ENCODE peak calls at places on chromosomes 3 and 15, in six cellular contexts. F, O, L, C, V and M are unnamed samples.

GRCh38 chr3:120326784-120327183 is 22.4 kb downstream of the LRRC58 start:
- DNase-seq in F (no peak), O (no peak), L (no peak), C (no peak), V (no peak), M (no peak)

GRCh38 chr3:89145995-89146394 is 38.6 kb downstream of the EPHA3 start:
- DNase-seq in F (no peak), O (peak), L (no peak), C (no peak), V (no peak), M (no peak)

GRCh38 chr15:25937796-25938195 is 74.7 kb upstream of the ATP10A start:
- DNase-seq in F (no peak), O (no peak), L (no peak), C (no peak), V (no peak), M (no peak)

GRCh38 chr3:148042663-148043445 is 633.7 kb downstream of the ZIC1 start:
- DNase-seq in F (no peak), O (no peak), L (peak), C (no peak), V (no peak), M (no peak)

GRCh38 chr3:45907769-45908705 is 21.7 kb downstream of the CCR9 start:
- DNase-seq in F (no peak), O (no peak), L (no peak), C (no peak), V (no peak), M (no peak)

GRCh38 chr3:30657914-30658313 is 51.5 kb downstream of the TGFBR2 start:
- DNase-seq in F (no peak), O (no peak), L (no peak), C (no peak), V (no peak), M (no peak)

GRCh38 chr3:116394365-116394764 is 50.9 kb downstream of the LSAMP start:
- DNase-seq in F (no peak), O (no peak), L (no peak), C (no peak), V (no peak), M (no peak)

GRCh38 chr3:45567730-45568172 is 26.8 kb upstream of the LIMD1 start:
- DNase-seq in F (no peak), O (no peak), L (peak), C (no peak), V (no peak), M (no peak)

GRCh38 chr3:72144773-72145505 is 360.0 kb upstream of the PROK2 start:
- DNase-seq in F (peak), O (no peak), L (peak), C (no peak), V (no peak), M (no peak)

GRCh38 chr3:168029705-168030104 is 66.0 kb downstream of the GOLIM4 start:
- DNase-seq in F (no peak), O (no peak), L (no peak), C (peak), V (no peak), M (no peak)

GRCh38 chr3:110174908-110175307 is 837.6 kb upstream of the DPPA4 start:
- DNase-seq in F (no peak), O (no peak), L (no peak), C (no peak), V (no peak), M (no peak)

GRCh38 chr15:48866141-48866563 is 11.8 kb upstream of the EID1 start:
- DNase-seq in F (no peak), O (no peak), L (no peak), C (no peak), V (no peak), M (no peak)

GRCh38 chr15:30956216-30956803 is 35.1 kb downstream of the MTMR10 start:
- DNase-seq in F (no peak), O (no peak), L (no peak), C (no peak), V (no peak), M (no peak)

GRCh38 chr3:36175113-36175812 is 205.0 kb upstream of the STAC start:
- DNase-seq in F (no peak), O (no peak), L (no peak), C (no peak), V (no peak), M (no peak)

GRCh38 chr15:22939652-22940061 is 40.5 kb downstream of the CYFIP1 start:
- DNase-seq in F (no peak), O (no peak), L (no peak), C (no peak), V (no peak), M (no peak)

GRCh38 chr3:186931487-186932280 is 1.4 kb downstream of the ST6GAL1 start:
- DNase-seq in F (peak), O (no peak), L (peak), C (peak), V (no peak), M (peak)

GRCh38 chr3:149603126-149604074 is 54.4 kb downstream of the WWTR1 start:
- DNase-seq in F (no peak), O (no peak), L (no peak), C (no peak), V (peak), M (no peak)

GRCh38 chr3:54963621-54964020 is 35.8 kb upstream of the LRTM1 start:
- DNase-seq in F (no peak), O (no peak), L (no peak), C (no peak), V (no peak), M (no peak)

GRCh38 chr15:100973351-100974034 is 54.3 kb downstream of the LRRK1 start:
- DNase-seq in F (no peak), O (no peak), L (peak), C (peak), V (no peak), M (no peak)

GRCh38 chr3:12629560-12629959 is 34.4 kb downstream of the RAF1 start:
- DNase-seq in F (no peak), O (no peak), L (peak), C (no peak), V (no peak), M (peak)

GRCh38 chr3:44991326-44991725 is 15.3 kb downstream of the EXOSC7 start:
- DNase-seq in F (no peak), O (no peak), L (no peak), C (no peak), V (no peak), M (no peak)

GRCh38 chr3:141294848-141295247 is 63.2 kb downstream of the PXYLP1 start:
- DNase-seq in F (no peak), O (no peak), L (no peak), C (no peak), V (peak), M (no peak)

GRCh38 chr15:87710406-87710805 is 546.1 kb downstream of the NTRK3 start:
- DNase-seq in F (no peak), O (peak), L (no peak), C (no peak), V (no peak), M (no peak)

DNA sequence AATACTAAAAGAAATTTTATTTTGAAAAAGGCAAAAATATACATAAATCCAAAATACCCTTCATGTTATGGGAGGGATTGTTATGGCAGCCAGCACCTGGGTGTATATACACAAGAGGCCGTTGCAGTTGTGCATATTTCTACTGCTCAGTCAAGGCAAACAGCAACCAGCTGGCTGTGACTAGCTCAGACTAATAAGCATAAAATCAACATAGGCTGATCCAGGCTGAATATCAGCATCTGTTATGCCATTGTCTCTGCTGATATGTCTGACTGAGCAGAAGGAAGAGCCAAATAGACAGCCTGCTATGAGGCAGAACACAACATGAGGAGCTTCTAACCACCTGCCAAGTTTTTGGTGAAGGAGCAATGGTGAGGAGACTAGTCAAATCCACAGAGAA is 457.5 kb upstream of the ALCAM start:
- DNase-seq in F (no peak), O (no peak), L (peak), C (no peak), V (no peak), M (no peak)
- TF ChIP-seq EP300 in F (no peak), O (no peak), L (no peak), C (no peak), V (no peak), M (no peak)

GRCh38 chr3:15102833-15103232 is 3.9 kb upstream of the RBSN start:
- DNase-seq in F (no peak), O (no peak), L (no peak), C (no peak), V (no peak), M (no peak)

GRCh38 chr3:15098503-15099363 is at the start of gene RBSN:
- DNase-seq in F (peak), O (peak), L (peak), C (peak), V (peak), M (peak)

GRCh38 chr3:15097889-15098288 is 1.1 kb downstream of the RBSN start:
- DNase-seq in F (no peak), O (no peak), L (no peak), C (no peak), V (no peak), M (no peak)

GRCh38 chr3:15099364-15100098 is 583 bp upstream of the RBSN start:
- DNase-seq in F (no peak), O (no peak), L (peak), C (no peak), V (no peak), M (no peak)

GRCh38 chr3:15102256-15102655 is 3.3 kb upstream of the RBSN start:
- DNase-seq in F (no peak), O (peak), L (no peak), C (peak), V (no peak), M (peak)
- TF ChIP-seq EP300 in F (no peak), O (peak), L (no peak), C (no peak), V (no peak), M (peak)

DNA sequence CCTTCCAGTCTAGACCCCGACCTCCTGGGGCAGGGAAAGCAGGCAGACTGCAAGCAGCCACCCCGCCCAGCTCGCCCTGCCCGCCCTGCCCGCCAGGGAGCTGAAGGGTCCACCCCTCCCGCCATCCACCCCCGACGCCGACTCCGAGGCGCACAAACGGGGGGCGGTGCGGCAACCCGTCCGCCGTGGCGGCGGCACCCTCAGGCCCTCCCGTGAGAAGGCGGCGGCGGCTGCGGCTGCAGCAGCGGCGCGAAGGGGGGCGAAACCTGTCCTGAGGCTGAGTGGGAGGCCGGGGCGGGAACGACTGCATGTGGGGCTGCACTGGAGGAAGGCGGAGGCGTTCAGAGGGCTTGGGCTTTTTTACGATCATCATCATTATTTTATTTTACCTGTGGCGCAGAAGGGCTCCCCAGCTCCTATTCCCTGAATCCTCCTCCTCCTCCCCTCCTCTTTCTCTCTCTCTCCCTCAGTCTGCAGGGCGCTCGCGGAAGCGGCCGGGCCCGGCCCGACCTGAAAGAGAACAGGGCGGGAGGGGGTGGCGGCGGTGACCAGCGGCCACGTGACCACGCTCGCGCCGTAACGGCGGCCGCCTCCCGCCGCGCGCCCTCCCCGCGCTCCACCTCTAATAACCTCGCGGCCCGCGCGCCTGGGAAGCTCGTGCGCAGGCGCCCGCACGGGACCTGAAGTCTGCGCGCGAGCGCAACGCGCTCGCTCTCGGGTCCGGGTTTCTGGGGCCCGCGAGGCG is at the start of gene TBC1D5:
- DNase-seq in F (peak), O (no peak), L (peak), C (peak), V (peak), M (peak)
- TF ChIP-seq EP300 in F (peak), O (peak), L (no peak), C (no peak), V (no peak), M (no peak)

GRCh38 chr3:151544164-151544548 is 83.3 kb upstream of the IGSF10 start:
- DNase-seq in F (no peak), O (no peak), L (no peak), C (no peak), V (no peak), M (no peak)

GRCh38 chr3:151552589-151552988 is 91.7 kb upstream of the IGSF10 start:
- DNase-seq in F (no peak), O (no peak), L (no peak), C (no peak), V (no peak), M (no peak)

GRCh38 chr3:151550025-151550618 is 89.3 kb upstream of the IGSF10 start:
- DNase-seq in F (no peak), O (no peak), L (no peak), C (no peak), V (no peak), M (no peak)

GRCh38 chr3:151550642-151551041 is 89.8 kb upstream of the IGSF10 start:
- DNase-seq in F (no peak), O (no peak), L (peak), C (no peak), V (no peak), M (no peak)

GRCh38 chr3:151548206-151548605 is 87.3 kb upstream of the IGSF10 start:
- DNase-seq in F (no peak), O (no peak), L (no peak), C (no peak), V (no peak), M (no peak)
- TF ChIP-seq EP300 in F (no peak), O (peak), L (no peak), C (no peak), V (no peak), M (no peak)

GRCh38 chr3:11080492-11080891 is 73.8 kb upstream of the HRH1 start:
- DNase-seq in F (no peak), O (no peak), L (no peak), C (no peak), V (peak), M (no peak)
- TF ChIP-seq EP300 in F (no peak), O (no peak), L (no peak), C (no peak), V (no peak), M (no peak)

GRCh38 chr3:23685484-23686258 is 120.1 kb upstream of the UBE2E1 start:
- DNase-seq in F (peak), O (peak), L (peak), C (no peak), V (peak), M (peak)
- TF ChIP-seq EP300 in F (no peak), O (peak), L (peak), C (no peak), V (peak), M (no peak)